ENCODE peak calls at places on chromosomes 11 and 22, in five cellular contexts. J is HCT116, G is body of pancreas, W is testis, V is uterus. Y is an unnamed sample.

GRCh38 chr11:60959445-60959844 is 7.5 kb upstream of the SLC15A3 start:
- DNase-seq in G (no peak), W (no peak), V (no peak), J (no peak), Y (no peak)

GRCh38 chr11:985435-985834 is 51.1 kb downstream of the MUC6 start:
- DNase-seq in J (no peak), W (no peak), G (no peak), V (no peak), Y (no peak)

GRCh38 chr11:17240780-17241179 is 33.0 kb upstream of the PIK3C2A start:
- DNase-seq in V (no peak), J (no peak), G (no peak), W (no peak), Y (no peak)

GRCh38 chr22:46090631-46091201 is 59.6 kb upstream of the PPARA start:
- DNase-seq in J (no peak), G (peak), W (no peak), V (peak), Y (peak)

GRCh38 chr11:35914824-35915223 is 29.0 kb upstream of the LDLRAD3 start:
- DNase-seq in W (no peak), J (no peak), G (no peak), V (no peak), Y (no peak)

GRCh38 chr11:76270387-76270786 is 64.1 kb upstream of the WNT11 start:
- DNase-seq in V (no peak), W (peak), J (no peak), G (no peak), Y (no peak)

GRCh38 chr11:70398834-70399680 is 728 bp downstream of the CTTN start:
- DNase-seq in J (no peak), W (peak), G (peak), V (peak), Y (peak)

GRCh38 chr11:76745561-76746207 is 37.5 kb upstream of the TSKU start:
- DNase-seq in V (no peak), J (no peak), W (peak), G (no peak), Y (no peak)

GRCh38 chr22:43155789-43156188 is 4.4 kb downstream of the TSPO start:
- DNase-seq in J (no peak), V (no peak), G (no peak), W (no peak), Y (no peak)

GRCh38 chr11:13028322-13028721 is 19.2 kb downstream of the RASSF10 start:
- DNase-seq in W (no peak), J (no peak), V (no peak), G (no peak), Y (no peak)

GRCh38 chr11:76835928-76836612 is 24.6 kb upstream of the ACER3 start:
- DNase-seq in V (peak), W (peak), J (no peak), G (peak), Y (no peak)

GRCh38 chr11:45687836-45688235 is 22.4 kb upstream of the CHST1 start:
- DNase-seq in G (no peak), V (no peak), J (no peak), W (no peak), Y (no peak)

GRCh38 chr11:76166314-76166713 is 40.0 kb downstream of the WNT11 start:
- DNase-seq in V (no peak), W (no peak), G (no peak), J (no peak), Y (no peak)

GRCh38 chr11:58059011-58059358 is 28.2 kb downstream of the OR6Q1 start:
- DNase-seq in W (no peak), V (no peak), J (no peak), G (peak), Y (no peak)

GRCh38 chr22:25628494-25628893 is 64.0 kb downstream of the GRK3 start:
- DNase-seq in J (no peak), W (no peak), V (no peak), G (no peak), Y (no peak)

GRCh38 chr11:127003260-127003981 is 2.9 kb upstream of the KIRREL3 start:
- DNase-seq in W (peak), V (no peak), J (no peak), G (peak), Y (no peak)
- H3K4me3 ChIP-seq in W (peak), V (no peak), J (no peak), G (no peak), Y (peak)

GRCh38 chr22:30584441-30584840 is 7.3 kb downstream of the PES1 start:
- DNase-seq in G (no peak), J (no peak), W (no peak), V (no peak), Y (no peak)
- TF ChIP-seq POLR2A in G (no peak), J (no peak), W (no peak), V (no peak), Y (no peak)

DNA sequence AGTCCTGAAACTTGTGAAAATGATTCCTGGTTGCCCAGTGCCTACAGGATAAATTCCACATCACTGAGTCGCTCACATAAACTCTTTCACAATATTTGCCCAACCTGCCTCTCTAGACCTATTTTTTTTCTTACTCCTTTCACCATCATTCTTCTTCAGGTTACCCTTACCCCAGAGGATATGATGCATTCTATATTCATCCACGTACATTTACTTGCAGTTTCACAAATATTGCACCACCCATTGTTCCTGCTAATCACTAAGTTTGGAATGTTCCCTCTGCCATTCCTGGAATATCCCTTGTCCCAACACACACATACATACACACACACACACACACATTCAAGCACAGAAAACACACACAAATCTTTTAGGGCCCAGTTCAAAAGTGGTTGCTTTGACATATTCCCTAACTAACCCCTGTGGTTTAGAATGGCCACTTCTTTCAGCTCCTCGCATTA is 379.5 kb downstream of the ETS1 start:
- DNase-seq in W (no peak), J (peak), G (no peak), V (no peak), Y (no peak)
- H3K4me3 ChIP-seq in W (no peak), J (no peak), G (no peak), V (no peak), Y (no peak)

GRCh38 chr11:72814139-72814830 is at the start of gene ATG16L2:
- DNase-seq in V (peak), G (peak), J (peak), W (peak), Y (peak)
- TF ChIP-seq POLR2A in V (peak), G (peak), J (peak), W (no peak), Y (peak)

GRCh38 chr22:45071618-45072017 is 61.8 kb upstream of the PHF21B start:
- DNase-seq in V (no peak), J (no peak), G (no peak), W (no peak), Y (no peak)
- H3K4me3 ChIP-seq in V (no peak), J (peak), G (no peak), W (no peak), Y (no peak)

GRCh38 chr11:33590471-33590870 is 110.2 kb downstream of the C11orf91 start:
- DNase-seq in J (no peak), W (no peak), G (no peak), V (no peak), Y (no peak)

GRCh38 chr11:33582636-33583325 is 117.8 kb downstream of the C11orf91 start:
- DNase-seq in W (no peak), V (no peak), J (no peak), G (no peak), Y (no peak)

GRCh38 chr11:33588056-33588455 is 112.6 kb downstream of the C11orf91 start:
- DNase-seq in W (no peak), J (no peak), V (no peak), G (no peak), Y (no peak)

GRCh38 chr11:33585564-33585963 is 115.1 kb downstream of the C11orf91 start:
- DNase-seq in V (no peak), W (no peak), J (no peak), G (no peak), Y (no peak)
- TF ChIP-seq POLR2A in V (no peak), W (no peak), J (no peak), G (no peak), Y (no peak)

GRCh38 chr11:105838668-105839403 is 183.2 kb downstream of the MSANTD4 start:
- DNase-seq in G (no peak), J (peak), V (no peak), W (no peak), Y (no peak)
- H3K4me3 ChIP-seq in G (no peak), J (no peak), V (no peak), W (no peak), Y (no peak)

GRCh38 chr11:130178992-130179391 is 19.4 kb downstream of the ST14 start:
- DNase-seq in G (no peak), W (no peak), V (no peak), J (no peak), Y (no peak)

GRCh38 chr11:130180491-130180890 is 20.9 kb downstream of the ST14 start:
- DNase-seq in G (no peak), V (no peak), J (no peak), W (no peak), Y (no peak)

GRCh38 chr11:130178441-130178971 is 18.9 kb downstream of the ST14 start:
- DNase-seq in W (no peak), G (no peak), V (no peak), J (no peak), Y (no peak)

GRCh38 chr11:130180896-130181294 is 21.3 kb downstream of the ST14 start:
- DNase-seq in V (no peak), J (no peak), G (no peak), W (no peak), Y (no peak)

DNA sequence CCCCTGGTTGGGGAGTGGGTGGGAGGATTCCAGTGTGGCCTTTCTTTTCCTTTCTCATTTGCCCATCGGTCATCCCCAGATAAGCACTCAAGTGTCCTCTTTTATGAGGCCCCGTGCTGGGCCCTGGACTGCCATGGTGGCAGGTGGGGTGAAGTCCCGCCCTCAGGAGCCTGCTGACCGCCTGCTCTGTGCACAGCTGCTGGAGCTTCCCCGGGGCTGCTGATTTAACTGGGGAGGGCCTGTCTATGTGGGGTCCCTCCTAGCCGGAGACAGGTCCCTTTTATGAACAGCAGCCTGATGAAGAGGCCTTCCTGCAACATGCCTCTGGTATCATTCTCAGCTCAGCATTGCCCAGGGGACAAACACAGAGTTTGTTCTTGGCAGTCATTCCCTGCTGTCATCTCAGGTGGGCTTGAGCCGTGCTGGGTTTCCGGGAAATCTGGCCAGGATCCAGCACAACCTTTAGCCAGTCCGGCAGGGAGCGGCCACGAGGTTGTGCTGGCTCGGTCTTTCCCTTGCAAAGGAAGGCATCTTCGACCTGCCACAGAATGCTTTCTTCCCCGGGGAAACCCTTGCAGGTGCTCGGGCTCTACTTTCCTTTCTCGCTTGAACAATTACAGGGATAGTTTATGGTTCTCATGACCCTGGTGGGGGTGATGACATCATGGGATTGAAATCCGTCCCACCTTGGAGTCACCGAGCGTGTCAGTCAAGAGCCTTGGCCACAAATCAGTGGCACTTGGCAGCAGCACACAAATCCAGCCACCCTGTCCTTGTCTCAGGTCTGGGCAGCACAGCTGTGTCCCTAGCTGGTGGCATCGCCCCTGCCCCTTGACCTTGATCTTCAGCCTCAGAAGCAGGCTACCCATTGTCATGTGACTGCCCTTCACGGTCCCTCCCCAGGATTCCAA is 20.1 kb downstream of the ST14 start:
- DNase-seq in J (no peak), V (no peak), G (peak), W (no peak), Y (no peak)
- TF ChIP-seq POLR2A in J (no peak), V (no peak), G (no peak), W (no peak), Y (no peak)

GRCh38 chr11:65590240-65590738 is 5.3 kb downstream of the KCNK7 start:
- DNase-seq in J (no peak), V (no peak), G (peak), W (peak), Y (peak)

GRCh38 chr11:65592840-65593517 is 2.6 kb downstream of the KCNK7 start:
- DNase-seq in J (no peak), V (no peak), G (peak), W (no peak), Y (no peak)

GRCh38 chr11:65589444-65590239 is 6.0 kb downstream of the KCNK7 start:
- DNase-seq in G (peak), W (no peak), V (no peak), J (no peak), Y (peak)

GRCh38 chr11:65593518-65594414 is 1.8 kb downstream of the KCNK7 start:
- DNase-seq in W (peak), V (no peak), G (peak), J (no peak), Y (peak)

DNA sequence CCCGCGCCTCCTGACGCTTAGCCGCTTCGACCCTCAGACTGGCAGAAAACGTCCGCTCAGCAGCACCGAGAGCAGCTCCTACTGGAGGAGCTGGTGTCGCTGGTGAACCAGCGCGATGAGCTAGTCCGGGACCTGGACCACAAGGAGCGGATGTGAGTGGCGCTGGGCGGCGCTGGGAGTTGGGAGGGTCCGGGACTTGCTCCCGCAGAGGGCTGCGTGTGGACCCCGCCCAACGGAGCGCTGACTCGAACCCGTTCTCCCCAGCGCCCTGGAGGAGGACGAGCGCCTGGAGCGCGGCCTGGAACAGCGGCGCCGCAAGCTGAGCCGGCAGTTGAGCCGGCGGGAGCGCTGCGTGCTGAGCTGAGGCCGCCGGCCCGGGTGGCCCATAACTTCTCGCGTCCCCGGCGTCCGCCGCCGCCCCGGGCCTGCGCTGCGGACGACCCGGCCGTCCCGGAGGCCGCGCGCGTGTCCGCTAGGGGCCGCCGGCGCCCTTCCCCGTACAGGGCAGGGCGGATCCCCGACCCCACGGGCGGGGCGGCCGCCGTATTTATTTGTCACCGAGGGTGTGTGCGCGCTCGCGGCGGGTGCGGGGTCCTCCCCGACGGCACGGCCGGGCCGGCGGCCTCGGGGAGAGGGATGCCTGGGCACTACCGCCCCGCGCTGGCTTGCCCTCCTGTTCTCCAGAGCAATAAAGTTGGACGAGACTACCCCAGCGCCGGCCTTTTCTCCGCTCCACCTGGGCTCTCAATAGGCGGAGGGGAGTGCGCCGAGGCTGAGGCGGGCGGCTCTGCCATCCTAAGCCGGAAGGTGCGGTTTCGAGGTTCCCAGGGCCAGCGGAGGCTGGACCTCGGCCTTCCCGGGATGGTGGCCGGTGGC is 3.4 kb downstream of the KCNK7 start:
- DNase-seq in J (no peak), V (no peak), W (no peak), G (peak), Y (peak)
- H3K4me3 ChIP-seq in J (no peak), V (no peak), W (peak), G (no peak), Y (no peak)